ENCODE peak calls at places on chromosomes 5 and 9, in ten cellular contexts. E is activated CD4-positive, alpha-beta T cell treated with anti-CD3 and anti-CD28 coated beads, Interleukin-2, amount 50 U/mL, for 24 hours; C is stimulated activated CD4-positive, alpha-beta T cell treated with anti-CD3 and anti-CD28 coated beads, Interleukin-2, amount 100 ng/mL, for 24 hours; T is AML-193; X is amniotic stem cell; S is NCI-H1436; B is GM04504; M is naive thymus-derived CD8-positive, alpha-beta T cell; K is activated CD8-positive, alpha-beta memory T cell treated with anti-CD3 and anti-CD28 coated beads for 1 hour; I is mucosa of gallbladder. R is an unnamed sample.

GRCh38 chr5:74063346-74063745 is 437.4 kb downstream of the ARHGEF28 start:
- DNase-seq in E (no peak), C (no peak), T (no peak), X (no peak), S (no peak), B (no peak), M (no peak), K (no peak), I (no peak), R (no peak)

GRCh38 chr5:17129093-17129492 is 88.3 kb upstream of the BASP1 start:
- DNase-seq in E (no peak), C (no peak), T (no peak), X (no peak), S (no peak), B (no peak), M (no peak), K (no peak), I (no peak), R (no peak)

GRCh38 chr5:31485376-31486207 is 46.3 kb downstream of the DROSHA start:
- DNase-seq in E (no peak), C (no peak), T (no peak), X (no peak), S (no peak), B (no peak), M (no peak), K (no peak), I (no peak), R (no peak)

GRCh38 chr9:135079676-135080075 is 7.8 kb upstream of the OLFM1 start:
- DNase-seq in E (no peak), C (no peak), T (no peak), X (no peak), S (no peak), B (no peak), M (no peak), K (no peak), I (no peak), R (no peak)

GRCh38 chr9:133580416-133580738 is 28.8 kb downstream of the FAM163B start:
- DNase-seq in E (no peak), C (no peak), T (no peak), X (no peak), S (no peak), B (no peak), M (no peak), K (no peak), I (no peak), R (no peak)

GRCh38 chr5:143040622-143041021 is 270.4 kb downstream of the ARHGAP26 start:
- DNase-seq in E (no peak), C (no peak), T (no peak), X (no peak), S (no peak), B (no peak), M (no peak), K (no peak), I (no peak), R (peak)

GRCh38 chr9:109604036-109604600 is 106.0 kb upstream of the PTPN3 start:
- DNase-seq in E (no peak), C (no peak), T (no peak), X (no peak), S (no peak), B (no peak), M (no peak), K (no peak), I (no peak), R (no peak)

GRCh38 chr5:92613546-92613945 is 967.5 kb downstream of the NR2F1-AS1 start:
- DNase-seq in E (no peak), C (no peak), T (no peak), X (no peak), S (no peak), B (no peak), M (no peak), K (no peak), I (no peak), R (no peak)

GRCh38 chr9:2857564-2858198 is 13.8 kb upstream of the PUM3 start:
- DNase-seq in E (peak), C (peak), T (peak), X (peak), S (peak), B (peak), M (peak), K (peak), I (peak), R (peak)

GRCh38 chr5:53389093-53389492 is 91.3 kb upstream of the FST start:
- DNase-seq in E (no peak), C (no peak), T (no peak), X (no peak), S (no peak), B (no peak), M (no peak), K (no peak), I (no peak), R (no peak)

R was measured in NB4.